ENCODE peak calls at places on chromosomes 3 and 15, in nine cellular contexts. U is hepatocyte, E is MM.1S, G is neural progenitor cell, X is HCT116, B is GM23248, L is GM23338, D is PC-3, J is SK-N-SH. H is an unnamed sample. For H3K36me3, the result is how much of the 10 kb centered on the place peaks cover.

GRCh38 chr3:50273689-50274065 is 4.7 kb downstream of the SEMA3B start:
- DNase-seq in U (no peak), E (no peak), G (no peak), X (no peak), B (no peak), L (no peak), D (no peak), J (no peak), H (no peak)

GRCh38 chr15:39581501-39582285 is 814 bp downstream of the THBS1 start:
- DNase-seq in U (peak), E (peak), G (peak), X (no peak), B (peak), L (peak), D (peak), J (peak), H (no peak)

GRCh38 chr3:137039570-137039969 is 81.8 kb downstream of the IL20RB start:
- DNase-seq in U (no peak), E (no peak), G (no peak), X (no peak), B (peak), L (no peak), D (peak), J (no peak), H (no peak)

GRCh38 chr3:55143928-55144671 is 216.2 kb upstream of the LRTM1 start:
- DNase-seq in U (no peak), E (no peak), G (no peak), X (no peak), B (peak), L (no peak), D (no peak), J (no peak), H (no peak)

GRCh38 chr3:13252207-13252606 is 167.9 kb downstream of the NUP210 start:
- DNase-seq in U (no peak), E (no peak), G (no peak), X (no peak), B (no peak), L (no peak), D (no peak), J (no peak), H (no peak)

GRCh38 chr15:98927057-98927456 is 80.5 kb downstream of the PGPEP1L start:
- DNase-seq in U (no peak), E (no peak), G (no peak), X (no peak), B (no peak), L (no peak), D (no peak), J (no peak), H (no peak)

GRCh38 chr15:44719293-44719999 is 8.1 kb downstream of the B2M start:
- DNase-seq in U (no peak), E (peak), G (no peak), X (no peak), B (no peak), L (peak), D (peak), J (no peak), H (peak)

GRCh38 chr3:51704511-51704950 is 2.3 kb upstream of the GRM2 start:
- DNase-seq in U (no peak), E (no peak), G (no peak), X (no peak), B (no peak), L (no peak), D (no peak), J (no peak), H (no peak)

GRCh38 chr3:177371903-177372302 is 174.6 kb upstream of the TBL1XR1 start:
- DNase-seq in U (peak), E (peak), G (no peak), X (no peak), B (no peak), L (no peak), D (no peak), J (no peak), H (no peak)

GRCh38 chr3:36201546-36201945 is 178.8 kb upstream of the STAC start:
- DNase-seq in U (no peak), E (no peak), G (no peak), X (no peak), B (no peak), L (peak), D (peak), J (peak), H (no peak)

GRCh38 chr3:117302448-117302847 is 592.9 kb downstream of the TUSC7 start:
- DNase-seq in U (no peak), E (no peak), G (no peak), X (no peak), B (no peak), L (no peak), D (no peak), J (no peak), H (no peak)

GRCh38 chr15:94265009-94265408 is 33.6 kb downstream of the MCTP2 start:
- DNase-seq in U (no peak), E (no peak), G (no peak), X (no peak), B (peak), L (no peak), D (peak), J (no peak), H (no peak)

GRCh38 chr3:120420855-120421570 is 29.8 kb downstream of the FSTL1 start:
- DNase-seq in U (peak), E (no peak), G (no peak), X (no peak), B (peak), L (no peak), D (no peak), J (no peak), H (no peak)

GRCh38 chr3:14478943-14479550 is 61.1 kb downstream of the GRIP2 start:
- DNase-seq in U (no peak), E (no peak), G (no peak), X (no peak), B (no peak), L (no peak), D (no peak), J (no peak), H (no peak)
- H3K36me3 ChIP-seq in U (under half), E (under half), G (under half), X (under half), B (under half), L (under half), D (under half), J (under half), H (half or more)

GRCh38 chr3:142999881-143000280 is 1.5 kb upstream of the U2SURP start:
- DNase-seq in U (no peak), E (no peak), G (peak), X (no peak), B (no peak), L (no peak), D (peak), J (no peak), H (no peak)

GRCh38 chr3:143001034-143001368 is 369 bp upstream of the U2SURP start:
- DNase-seq in U (no peak), E (no peak), G (no peak), X (no peak), B (no peak), L (no peak), D (no peak), J (no peak), H (peak)

GRCh38 chr3:143001369-143002082 is at the start of gene U2SURP:
- DNase-seq in U (peak), E (peak), G (peak), X (peak), B (peak), L (peak), D (peak), J (peak), H (peak)

GRCh38 chr3:143002083-143002712 is 828 bp downstream of the U2SURP start:
- DNase-seq in U (peak), E (peak), G (no peak), X (no peak), B (peak), L (peak), D (peak), J (peak), H (peak)

DNA sequence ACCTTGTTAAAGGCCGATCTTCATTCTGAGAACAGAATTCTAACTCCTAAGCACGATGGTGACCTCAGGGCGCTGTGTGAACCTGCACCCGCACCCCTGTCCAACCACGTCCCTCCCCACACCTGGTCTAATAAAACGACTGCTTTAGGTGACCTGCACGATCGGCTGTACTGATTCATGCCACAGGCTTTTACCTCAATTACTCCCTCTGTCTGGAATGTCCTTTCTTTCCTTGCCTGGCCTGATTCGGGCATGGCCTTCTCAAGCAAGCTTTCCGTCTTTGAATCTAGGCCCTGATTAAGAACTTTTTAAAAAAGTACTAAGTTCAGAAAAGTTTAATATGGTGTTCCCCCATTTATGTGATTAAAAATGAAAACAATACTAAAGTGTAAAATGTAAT is 845 bp upstream of the U2SURP start:
- DNase-seq in U (peak), E (no peak), G (peak), X (no peak), B (peak), L (peak), D (peak), J (peak), H (no peak)
- TF ChIP-seq EZH2phosphoT487 in U (no peak), E (no peak), G (no peak), X (no peak), B (no peak), L (no peak), D (no peak), J (no peak), H (no peak)

DNA sequence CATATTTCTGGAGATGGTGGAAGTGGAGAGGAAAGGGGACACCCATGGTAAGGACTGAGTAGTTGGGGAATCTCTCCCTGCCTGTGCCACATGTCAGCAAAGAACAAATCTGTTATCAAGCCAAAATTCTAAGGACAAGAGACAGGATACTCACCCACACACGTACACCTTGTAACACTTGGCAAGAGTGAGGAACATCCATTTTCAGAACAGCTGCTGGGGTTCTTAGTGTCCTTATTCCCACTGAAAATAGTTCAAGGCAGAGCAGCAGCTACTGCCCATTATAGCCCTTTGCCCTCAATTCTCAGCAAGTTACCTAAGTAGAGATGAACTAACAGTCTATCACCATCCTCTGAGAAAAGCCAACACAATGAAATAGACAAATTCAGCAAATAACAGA is 22.1 kb downstream of the SENP5 start:
- DNase-seq in U (no peak), E (no peak), G (no peak), X (no peak), B (no peak), L (no peak), D (no peak), J (no peak), H (no peak)
- H3K36me3 ChIP-seq in U (under half), E (under half), G (under half), X (under half), B (under half), L (under half), D (under half), J (under half), H (half or more)

DNA sequence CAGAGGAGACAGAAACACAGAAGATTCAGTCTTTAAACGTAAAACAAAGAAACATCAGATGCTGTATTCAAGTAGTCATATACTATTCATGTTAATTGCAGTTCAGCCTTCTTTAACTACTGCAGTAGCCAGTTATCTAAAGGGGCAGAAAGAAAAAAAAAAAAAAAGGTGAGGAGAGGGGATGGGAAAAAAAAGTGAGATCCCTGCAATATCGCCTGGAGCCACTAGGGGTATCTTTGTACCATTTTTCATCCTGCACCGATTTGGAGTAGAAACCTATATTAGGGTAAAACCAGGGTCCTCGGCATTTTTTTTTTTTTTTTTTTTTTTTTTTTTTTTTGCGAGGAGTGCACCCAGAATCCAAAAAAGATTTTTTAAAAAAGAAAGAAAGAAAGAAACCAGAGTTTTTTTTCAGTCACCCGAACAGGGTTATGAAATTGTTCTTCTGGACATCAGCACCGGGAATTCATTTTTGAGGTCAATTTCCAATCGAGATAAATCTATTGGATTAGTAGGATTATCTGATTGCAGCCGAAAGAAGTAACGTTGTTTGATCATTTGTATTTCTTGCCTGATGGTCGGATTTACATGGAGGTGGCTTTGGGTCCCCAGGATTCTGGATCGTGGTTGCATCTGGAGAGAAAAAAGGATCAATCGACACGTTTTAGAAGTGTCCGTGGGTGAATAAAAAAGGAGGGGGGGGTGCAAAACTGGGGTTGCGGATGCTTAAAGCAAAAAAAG is 186.7 kb downstream of the NLGN1 start:
- DNase-seq in U (peak), E (peak), G (peak), X (peak), B (peak), L (peak), D (peak), J (peak), H (peak)
- TF ChIP-seq EZH2phosphoT487 in U (no peak), E (no peak), G (no peak), X (no peak), B (no peak), L (no peak), D (no peak), J (no peak), H (no peak)

GRCh38 chr3:40973141-40973540 is 226.2 kb upstream of the CTNNB1 start:
- DNase-seq in U (no peak), E (no peak), G (no peak), X (no peak), B (no peak), L (no peak), D (no peak), J (no peak), H (no peak)

GRCh38 chr3:40971191-40972168 is 227.8 kb upstream of the CTNNB1 start:
- DNase-seq in U (peak), E (peak), G (no peak), X (peak), B (peak), L (no peak), D (peak), J (no peak), H (peak)

GRCh38 chr3:40969341-40969740 is 230.0 kb upstream of the CTNNB1 start:
- DNase-seq in U (no peak), E (peak), G (no peak), X (no peak), B (no peak), L (no peak), D (no peak), J (no peak), H (no peak)

GRCh38 chr3:40970067-40970466 is 229.2 kb upstream of the CTNNB1 start:
- DNase-seq in U (no peak), E (no peak), G (no peak), X (no peak), B (no peak), L (no peak), D (peak), J (no peak), H (no peak)

DNA sequence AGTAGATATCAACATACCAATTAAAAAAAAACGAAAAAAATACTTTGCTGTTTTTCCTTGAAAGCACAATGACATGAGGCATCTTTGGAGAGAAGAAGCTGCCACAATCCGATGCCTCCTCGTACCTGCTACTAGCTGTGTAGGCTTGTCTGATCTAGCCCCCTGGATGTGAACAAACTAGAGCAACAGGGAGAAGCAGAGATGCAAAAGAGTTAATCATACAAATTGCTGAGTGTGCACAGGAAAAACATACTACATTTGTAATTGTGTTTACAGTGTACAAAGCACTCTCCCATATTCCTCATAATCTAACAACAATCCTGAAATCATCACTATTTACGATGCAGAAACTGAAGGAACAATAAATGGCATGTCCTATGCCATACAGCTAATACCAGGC is 227.0 kb upstream of the CTNNB1 start:
- DNase-seq in U (no peak), E (no peak), G (no peak), X (no peak), B (no peak), L (no peak), D (no peak), J (no peak), H (no peak)
- H3K36me3 ChIP-seq in U (under half), E (under half), G (under half), X (under half), B (under half), L (under half), D (under half), J (under half), H (under half)

DNA sequence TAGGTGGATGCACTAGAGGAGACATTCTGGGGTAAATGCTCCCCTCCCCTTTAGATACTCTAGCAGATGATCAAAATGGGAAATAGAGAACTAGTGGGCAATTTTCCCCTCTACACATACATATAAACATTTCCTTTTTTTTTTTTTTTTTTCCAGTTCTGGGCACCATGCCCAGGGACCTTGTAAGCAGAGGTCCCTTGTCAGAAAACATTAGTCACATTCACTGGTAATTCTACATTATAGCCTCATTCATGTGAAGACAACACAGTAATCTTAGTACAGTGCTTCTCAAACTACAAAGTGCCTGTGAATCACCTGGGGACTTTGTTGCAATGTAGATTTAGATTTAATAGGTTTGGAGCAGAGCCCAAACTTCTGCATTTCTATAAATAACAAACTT is 60.0 kb upstream of the ACTC1 start:
- DNase-seq in U (no peak), E (no peak), G (no peak), X (no peak), B (peak), L (no peak), D (peak), J (peak), H (no peak)
- TF ChIP-seq EZH2phosphoT487 in U (no peak), E (no peak), G (no peak), X (no peak), B (no peak), L (no peak), D (no peak), J (no peak), H (no peak)